ENCODE peak calls at places on chromosomes 13 and 19, in eight cellular contexts. C is left colon; T is activated CD4-positive, alpha-beta T cell treated with anti-CD3 and anti-CD28 coated beads, Interleukin-2, amount 50 U/mL, for 4 hours; M is NCI-H748 treated with DMSO at 0.1 percent for 48 hours; E is activated T-cell treated with anti-CD3 and anti-CD28 coated beads for 24 hours; I is GF-D8; O is SW 1271; V is non-pigmented ciliary epithelial cell. J is an unnamed sample.

GRCh38 chr19:11693505-11694499 is 44.9 kb downstream of the ZNF823 start:
- DNase-seq in C (no peak), T (no peak), M (peak), E (no peak), I (peak), O (peak), V (peak), J (peak)

GRCh38 chr13:30576528-30576927 is 41.2 kb upstream of the USPL1 start:
- DNase-seq in C (no peak), T (peak), M (no peak), E (peak), I (no peak), O (no peak), V (no peak), J (no peak)

GRCh38 chr19:6117534-6117933 is 7.2 kb upstream of the RFX2 start:
- DNase-seq in C (no peak), T (no peak), M (no peak), E (no peak), I (no peak), O (no peak), V (no peak), J (no peak)

GRCh38 chr19:55241143-55241934 is 12.8 kb upstream of the TMEM86B start:
- DNase-seq in C (no peak), T (no peak), M (no peak), E (no peak), I (no peak), O (no peak), V (no peak), J (no peak)

GRCh38 chr19:21483589-21484170 is 21.7 kb upstream of the ZNF429 start:
- DNase-seq in C (no peak), T (peak), M (no peak), E (peak), I (no peak), O (no peak), V (no peak), J (no peak)

GRCh38 chr13:19810996-19811881 is 28.5 kb upstream of the PSPC1 start:
- DNase-seq in C (no peak), T (no peak), M (no peak), E (no peak), I (no peak), O (no peak), V (no peak), J (no peak)

GRCh38 chr13:36382030-36382429 is 35.8 kb upstream of the SPART start:
- DNase-seq in C (no peak), T (no peak), M (no peak), E (no peak), I (no peak), O (peak), V (peak), J (no peak)

GRCh38 chr19:48591021-48591420 is 15.5 kb upstream of the SPACA4 start:
- DNase-seq in C (no peak), T (no peak), M (no peak), E (no peak), I (no peak), O (no peak), V (no peak), J (no peak)

GRCh38 chr13:27923794-27924528 is 4.2 kb downstream of the PDX1 start:
- DNase-seq in C (no peak), T (no peak), M (no peak), E (no peak), I (no peak), O (no peak), V (no peak), J (no peak)

GRCh38 chr19:6125571-6125989 is 9.9 kb upstream of the ACSBG2 start:
- DNase-seq in C (peak), T (peak), M (peak), E (peak), I (peak), O (peak), V (no peak), J (peak)

GRCh38 chr19:18478545-18479311 is 40.8 kb upstream of the ISYNA1 start:
- DNase-seq in C (peak), T (peak), M (no peak), E (peak), I (peak), O (peak), V (peak), J (peak)

GRCh38 chr13:76164290-76164689 is 528.2 kb downstream of the LMO7 start:
- DNase-seq in C (no peak), T (no peak), M (no peak), E (no peak), I (no peak), O (no peak), V (no peak), J (no peak)

GRCh38 chr19:48506138-48506733 is 5.4 kb downstream of the LMTK3 start:
- DNase-seq in C (no peak), T (no peak), M (peak), E (no peak), I (peak), O (peak), V (no peak), J (peak)

GRCh38 chr13:95834134-95834765 is 157.3 kb downstream of the DNAJC3 start:
- DNase-seq in C (peak), T (peak), M (peak), E (peak), I (peak), O (peak), V (peak), J (peak)

GRCh38 chr13:99374169-99374991 is 67.2 kb upstream of the GPR183 start:
- DNase-seq in C (no peak), T (no peak), M (no peak), E (no peak), I (no peak), O (no peak), V (no peak), J (no peak)

GRCh38 chr19:57633832-57634131 is 814 bp downstream of the ZNF211 start:
- DNase-seq in C (no peak), T (no peak), M (no peak), E (no peak), I (no peak), O (no peak), V (no peak), J (no peak)

GRCh38 chr13:72884111-72884510 is 102.2 kb downstream of the PIBF1 start:
- DNase-seq in C (no peak), T (no peak), M (no peak), E (no peak), I (no peak), O (no peak), V (no peak), J (no peak)

GRCh38 chr19:39111593-39112199 is 13.9 kb upstream of the PAK4 start:
- DNase-seq in C (no peak), T (no peak), M (no peak), E (no peak), I (no peak), O (no peak), V (no peak), J (no peak)

GRCh38 chr19:49389406-49389805 is 1.4 kb downstream of the KASH5 start:
- DNase-seq in C (no peak), T (no peak), M (no peak), E (no peak), I (no peak), O (no peak), V (no peak), J (no peak)

GRCh38 chr13:49669735-49670309 is 21.5 kb downstream of the EBPL start:
- DNase-seq in C (peak), T (no peak), M (peak), E (no peak), I (no peak), O (peak), V (no peak), J (peak)

GRCh38 chr13:110882228-110882627 is 32.6 kb downstream of the ANKRD10 start:
- DNase-seq in C (no peak), T (no peak), M (no peak), E (no peak), I (no peak), O (no peak), V (no peak), J (no peak)

GRCh38 chr19:30063184-30064020 is 121.4 kb downstream of the URI1 start:
- DNase-seq in C (no peak), T (no peak), M (no peak), E (no peak), I (no peak), O (no peak), V (no peak), J (no peak)

GRCh38 chr13:85729296-85729695 is 69.9 kb downstream of the SLITRK6 start:
- DNase-seq in C (no peak), T (no peak), M (no peak), E (no peak), I (no peak), O (no peak), V (peak), J (no peak)

GRCh38 chr19:45955905-45956608 is 17.6 kb downstream of the NOVA2 start:
- DNase-seq in C (no peak), T (no peak), M (no peak), E (no peak), I (no peak), O (no peak), V (no peak), J (no peak)

GRCh38 chr13:109859898-109860297 is 73.5 kb upstream of the IRS2 start:
- DNase-seq in C (no peak), T (no peak), M (no peak), E (no peak), I (no peak), O (no peak), V (no peak), J (peak)

GRCh38 chr19:11457115-11457514 is 21.7 kb downstream of the PRKCSH start:
- DNase-seq in C (no peak), T (no peak), M (no peak), E (no peak), I (no peak), O (no peak), V (no peak), J (no peak)

GRCh38 chr13:25217023-25217909 is 45.2 kb upstream of the AMER2 start:
- DNase-seq in C (no peak), T (no peak), M (no peak), E (no peak), I (no peak), O (no peak), V (no peak), J (no peak)

GRCh38 chr13:99797716-99798115 is 173.9 kb downstream of the ZIC5 start:
- DNase-seq in C (no peak), T (no peak), M (no peak), E (no peak), I (no peak), O (no peak), V (no peak), J (no peak)

GRCh38 chr19:58492265-58492664 is 16.1 kb downstream of the ZNF446 start:
- DNase-seq in C (no peak), T (no peak), M (no peak), E (no peak), I (no peak), O (no peak), V (no peak), J (no peak)